ENCODE peak calls at places on chromosomes 7 and 10, in seven cellular contexts. X is fibroblast of pulmonary artery, J is astrocyte, F is foreskin keratinocyte, P is AG04450, Q is PC-3, T is neural crest cell. U is an unnamed sample.

GRCh38 chr7:99380032-99380822 is 5.7 kb downstream of the ARPC1B start:
- DNase-seq in X (peak; percentile 73), J (no peak), F (peak; percentile 79), P (no peak), Q (no peak), T (no peak), U (no peak)

GRCh38 chr7:106522691-106523090 is 138.3 kb downstream of the CCDC71L start:
- DNase-seq in X (no peak), J (no peak), F (no peak), P (no peak), Q (no peak), T (no peak), U (no peak)

GRCh38 chr10:79159141-79159619 is 90.4 kb downstream of the ZMIZ1 start:
- DNase-seq in X (peak; percentile 70), J (peak; percentile 76), F (no peak), P (no peak), Q (peak; percentile 98), T (no peak), U (no peak)

GRCh38 chr10:58023341-58024073 is 244.2 kb downstream of the IPMK start:
- DNase-seq in X (peak; percentile 87), J (peak; percentile 90), F (peak; percentile 88), P (peak; percentile 45), Q (peak; percentile 97), T (no peak), U (no peak)

GRCh38 chr10:89206402-89207180 is 526 bp downstream of the CH25H start:
- DNase-seq in X (peak; percentile 34), J (no peak), F (no peak), P (no peak), Q (no peak), T (peak; percentile 9), U (no peak)

GRCh38 chr10:61298194-61298593 is 155.0 kb downstream of the TMEM26 start:
- DNase-seq in X (no peak), J (no peak), F (no peak), P (no peak), Q (no peak), T (no peak), U (no peak)

GRCh38 chr7:12458520-12459131 is 55.0 kb upstream of the VWDE start:
- DNase-seq in X (peak; percentile 58), J (peak; percentile 4), F (peak; percentile 39), P (no peak), Q (peak; percentile 77), T (no peak), U (no peak)

GRCh38 chr10:6543431-6544005 is 36.6 kb downstream of the PRKCQ start:
- DNase-seq in X (no peak), J (no peak), F (no peak), P (no peak), Q (no peak), T (no peak), U (no peak)

GRCh38 chr10:73647211-73647874 is 6.1 kb upstream of the MYOZ1 start:
- DNase-seq in X (peak; percentile 26), J (no peak), F (no peak), P (no peak), Q (no peak), T (peak; percentile 29), U (peak; percentile 23)

GRCh38 chr10:86671419-86671818 is 3.1 kb downstream of the LDB3 start:
- DNase-seq in X (no peak), J (no peak), F (no peak), P (no peak), Q (peak; percentile 32), T (no peak), U (no peak)

GRCh38 chr7:33981686-33982424 is 76.5 kb downstream of the BMPER start:
- DNase-seq in X (peak; percentile 40), J (no peak), F (no peak), P (no peak), Q (no peak), T (no peak), U (no peak)

GRCh38 chr7:18202315-18203045 is 174.8 kb upstream of the PRPS1L1 start:
- DNase-seq in X (no peak), J (no peak), F (no peak), P (no peak), Q (no peak), T (no peak), U (no peak)

GRCh38 chr7:32154797-32155196 is 84.6 kb upstream of the PDE1C start:
- DNase-seq in X (peak; percentile 46), J (peak; percentile 25), F (no peak), P (no peak), Q (no peak), T (no peak), U (no peak)

GRCh38 chr7:2926120-2926897 is 82.2 kb upstream of the GNA12 start:
- DNase-seq in X (no peak), J (no peak), F (no peak), P (no peak), Q (no peak), T (no peak), U (no peak)

GRCh38 chr10:116926426-116926825 is 77.1 kb downstream of the ENO4 start:
- DNase-seq in X (no peak), J (peak; percentile 72), F (no peak), P (no peak), Q (no peak), T (no peak), U (no peak)

GRCh38 chr7:601573-602340 is 82.1 kb upstream of the PDGFA start:
- DNase-seq in X (peak; percentile 40), J (no peak), F (no peak), P (no peak), Q (no peak), T (no peak), U (no peak)

GRCh38 chr7:50418934-50419333 is 31.2 kb downstream of the FIGNL1 start:
- DNase-seq in X (peak; percentile 10), J (no peak), F (no peak), P (no peak), Q (no peak), T (no peak), U (no peak)

GRCh38 chr10:128042131-128042610 is 84.1 kb downstream of the MKI67 start:
- DNase-seq in X (no peak), J (no peak), F (no peak), P (no peak), Q (no peak), T (no peak), U (no peak)

GRCh38 chr10:72259491-72260214 is 14.1 kb upstream of the DDIT4 start:
- DNase-seq in X (peak; percentile 53), J (peak; percentile 29), F (no peak), P (no peak), Q (no peak), T (no peak), U (no peak)

GRCh38 chr10:44194435-44194834 is 190.5 kb downstream of the CXCL12 start:
- DNase-seq in X (no peak), J (no peak), F (no peak), P (no peak), Q (no peak), T (no peak), U (no peak)

GRCh38 chr7:101506531-101506930 is 122.6 kb downstream of the MYL10 start:
- DNase-seq in X (no peak), J (no peak), F (peak; percentile 8), P (no peak), Q (no peak), T (no peak), U (no peak)

GRCh38 chr7:125423444-125424155 is 494.0 kb upstream of the POT1 start:
- DNase-seq in X (peak; percentile 30), J (peak; percentile 47), F (peak; percentile 75), P (no peak), Q (peak; percentile 72), T (no peak), U (no peak)

GRCh38 chr10:48305905-48306264 is 592 bp upstream of the MAPK8 start:
- DNase-seq in X (no peak), J (no peak), F (no peak), P (no peak), Q (no peak), T (no peak), U (no peak)

GRCh38 chr7:91291302-91291701 is 27.1 kb downstream of the FZD1 start:
- DNase-seq in X (no peak), J (no peak), F (no peak), P (no peak), Q (no peak), T (no peak), U (no peak)
- TF ChIP-seq CTCF in X (no peak), J (no peak), F (no peak), P (no peak), Q (no peak), T (no peak), U (no peak)

GRCh38 chr7:76232698-76233097 is 31.0 kb downstream of the SRRM3 start:
- DNase-seq in X (no peak), J (no peak), F (no peak), P (no peak), Q (no peak), T (no peak), U (no peak)

GRCh38 chr7:76231071-76231470 is 29.4 kb downstream of the SRRM3 start:
- DNase-seq in X (no peak), J (no peak), F (no peak), P (no peak), Q (no peak), T (no peak), U (no peak)

GRCh38 chr7:76233538-76234281 is 32.0 kb downstream of the SRRM3 start:
- DNase-seq in X (peak; percentile 35), J (no peak), F (no peak), P (no peak), Q (no peak), T (no peak), U (no peak)

GRCh38 chr7:76230214-76230613 is 28.5 kb downstream of the SRRM3 start:
- DNase-seq in X (no peak), J (no peak), F (no peak), P (no peak), Q (no peak), T (no peak), U (no peak)

DNA sequence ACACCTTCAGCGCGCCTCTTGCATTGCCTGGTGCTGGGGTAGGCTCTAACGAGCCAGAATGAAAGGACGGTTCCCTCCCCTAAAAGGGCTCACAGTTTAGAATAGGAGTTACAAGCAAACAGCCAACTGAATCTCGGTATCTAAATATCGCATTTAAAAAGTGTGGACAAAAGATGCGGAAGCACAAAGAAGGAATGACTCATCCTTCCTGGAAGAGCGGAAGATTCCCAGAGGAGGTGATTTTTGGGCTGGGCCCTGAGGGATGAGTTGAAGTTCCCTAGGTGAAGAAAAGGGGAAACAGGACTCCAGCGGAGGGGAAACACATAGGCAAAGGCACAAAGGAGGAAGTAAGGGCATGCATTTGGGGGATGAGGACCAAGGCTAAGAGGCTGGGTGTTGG is 29.9 kb downstream of the SRRM3 start:
- DNase-seq in X (no peak), J (no peak), F (no peak), P (no peak), Q (peak; percentile 21), T (no peak), U (no peak)
- TF ChIP-seq CTCF in X (no peak), J (no peak), F (no peak), P (no peak), Q (no peak), T (no peak), U (no peak)

GRCh38 chr7:149310113-149310836 is 48.3 kb downstream of the ZNF783 start:
- DNase-seq in X (peak; percentile 86), J (peak; percentile 65), F (peak; percentile 87), P (peak; percentile 50), Q (peak; percentile 80), T (no peak), U (no peak)
- TF ChIP-seq CTCF in X (peak; percentile 78), J (peak; percentile 69), F (peak; percentile 93), P (peak; percentile 76), Q (peak; percentile 78), T (peak; percentile 72), U (peak; percentile 61)

DNA sequence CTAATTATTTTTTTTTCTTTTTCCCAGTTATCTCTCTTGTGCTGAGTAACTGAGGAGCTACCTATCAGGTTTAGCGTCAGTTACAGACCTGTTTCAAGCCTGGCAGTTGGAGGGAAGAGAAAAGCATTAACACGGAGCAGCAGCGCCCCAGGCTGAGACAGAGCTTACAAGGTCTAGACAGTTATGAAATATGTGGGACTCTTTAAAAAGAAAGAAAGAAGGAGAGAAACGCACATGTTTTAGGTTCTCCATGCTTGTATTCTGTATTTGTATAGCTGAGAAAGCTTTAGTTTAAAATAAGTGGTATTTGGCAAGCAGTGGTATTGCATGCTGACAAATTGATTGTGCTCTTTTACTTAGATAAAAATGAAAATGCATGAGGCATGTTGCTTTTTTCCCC is 157.6 kb downstream of the GRK5 start:
- DNase-seq in X (no peak), J (peak; percentile 59), F (no peak), P (no peak), Q (no peak), T (no peak), U (no peak)
- TF ChIP-seq CTCF in X (peak; percentile 26), J (peak; percentile 21), F (peak; percentile 50), P (peak; percentile 21), Q (no peak), T (peak; percentile 41), U (no peak)